ENCODE peak calls at places on chromosomes 16 and 17, in seven cellular contexts. M is heart left ventricle, P is A549, H is body of pancreas, L is transverse colon, V is GM12892, I is prostate gland. T is an unnamed sample.

GRCh38 chr16:19192865-19193264 is 24.8 kb downstream of the SYT17 start:
- DNase-seq in L (no peak), M (no peak), V (no peak), H (no peak), P (no peak), I (no peak), T (no peak)

GRCh38 chr16:89660146-89660545 is 2.5 kb downstream of the SPATA33 start:
- DNase-seq in P (no peak), L (no peak), M (no peak), I (no peak), V (no peak), H (no peak), T (no peak)

GRCh38 chr16:4327782-4328579 is 12.1 kb downstream of the GLIS2 start:
- DNase-seq in V (peak), P (no peak), L (peak), I (peak), H (peak), M (peak), T (no peak)

GRCh38 chr16:2468725-2469398 is 2.2 kb upstream of the NTN3 start:
- DNase-seq in I (no peak), H (no peak), M (no peak), P (peak), V (peak), L (no peak), T (peak)

GRCh38 chr17:78940708-78941107 is 15.5 kb upstream of the TIMP2 start:
- DNase-seq in V (no peak), I (no peak), L (no peak), M (no peak), H (no peak), P (no peak), T (no peak)

GRCh38 chr16:2596747-2597559 is 59.1 kb downstream of the PDPK1 start:
- DNase-seq in H (no peak), P (no peak), V (no peak), I (no peak), L (no peak), M (no peak), T (no peak)

GRCh38 chr17:30472238-30472890 is 4.8 kb upstream of the GOSR1 start:
- DNase-seq in I (peak), P (no peak), V (no peak), L (no peak), M (no peak), H (no peak), T (no peak)

GRCh38 chr17:65954148-65954449 is 237.8 kb downstream of the CEP112 start:
- DNase-seq in H (no peak), L (no peak), M (no peak), P (no peak), I (no peak), V (no peak), T (no peak)

GRCh38 chr16:3935921-3936320 is 55.4 kb upstream of the CREBBP start:
- DNase-seq in H (no peak), V (no peak), L (no peak), I (no peak), M (no peak), P (no peak), T (no peak)

GRCh38 chr17:35087731-35088646 is 24.5 kb upstream of the RFFL start:
- DNase-seq in M (peak), L (peak), V (no peak), H (peak), P (no peak), I (peak), T (peak)

GRCh38 chr17:73901661-73902415 is 257.6 kb upstream of the SDK2 start:
- DNase-seq in V (no peak), M (peak), L (peak), H (peak), I (peak), P (no peak), T (no peak)

GRCh38 chr16:49353650-49354049 is 20.0 kb upstream of the C16orf78 start:
- DNase-seq in I (no peak), L (no peak), V (no peak), P (no peak), M (no peak), H (no peak), T (no peak)

GRCh38 chr16:23564964-23565363 is 7.4 kb downstream of the UBFD1 start:
- DNase-seq in M (peak), L (no peak), V (no peak), I (peak), H (no peak), P (no peak), T (no peak)

GRCh38 chr17:30831257-30831656 is 509 bp upstream of the ATAD5 start:
- DNase-seq in L (no peak), V (no peak), P (peak), M (no peak), I (no peak), H (no peak), T (no peak)

GRCh38 chr17:30950669-30951399 is 20.0 kb upstream of the RNF135 start:
- DNase-seq in H (peak), M (peak), I (peak), L (peak), V (no peak), P (no peak), T (peak)

GRCh38 chr17:58382108-58382884 is 30.3 kb upstream of the SUPT4H1 start:
- DNase-seq in V (no peak), L (no peak), H (no peak), M (no peak), I (no peak), P (no peak), T (no peak)

GRCh38 chr17:27247071-27247957 is 46.6 kb upstream of the WSB1 start:
- DNase-seq in L (peak), M (peak), P (peak), V (no peak), I (peak), H (peak), T (no peak)

GRCh38 chr17:27246537-27246936 is 47.4 kb upstream of the WSB1 start:
- DNase-seq in I (no peak), M (no peak), L (no peak), V (no peak), H (no peak), P (no peak), T (no peak)

GRCh38 chr17:27244481-27245223 is 49.3 kb upstream of the WSB1 start:
- DNase-seq in L (peak), I (peak), P (no peak), H (peak), V (no peak), M (peak), T (peak)

GRCh38 chr17:27244019-27244418 is 49.9 kb upstream of the WSB1 start:
- DNase-seq in P (no peak), V (no peak), M (no peak), H (no peak), L (no peak), I (no peak), T (no peak)

DNA sequence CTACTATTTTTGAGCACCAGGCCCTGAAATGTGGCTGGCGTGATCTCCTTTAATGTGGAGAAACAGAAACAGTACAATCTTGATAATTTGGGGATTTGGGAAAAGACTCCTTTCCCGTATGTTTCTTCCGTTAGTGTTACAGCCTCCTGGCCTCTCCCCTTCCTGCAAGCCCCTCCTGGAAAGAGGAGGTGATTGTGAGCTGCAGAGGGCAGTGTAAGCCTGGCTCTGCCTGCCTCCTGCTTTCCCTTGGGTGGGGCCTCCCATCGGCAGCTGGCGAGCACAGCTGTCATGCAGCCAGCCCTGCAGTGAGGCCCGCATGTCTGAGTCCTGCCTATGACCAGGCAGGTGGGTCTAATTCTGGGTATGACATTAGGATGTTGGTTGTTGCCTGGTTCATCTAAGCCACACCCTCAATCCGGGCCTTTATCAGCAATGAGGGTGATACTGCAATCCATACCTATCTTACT is 48.7 kb upstream of the WSB1 start:
- DNase-seq in L (peak), M (peak), P (peak), I (peak), V (peak), H (peak), T (peak)
- TF ChIP-seq POLR2A in L (no peak), M (no peak), P (no peak), I (no peak), V (no peak), H (no peak), T (no peak)

DNA sequence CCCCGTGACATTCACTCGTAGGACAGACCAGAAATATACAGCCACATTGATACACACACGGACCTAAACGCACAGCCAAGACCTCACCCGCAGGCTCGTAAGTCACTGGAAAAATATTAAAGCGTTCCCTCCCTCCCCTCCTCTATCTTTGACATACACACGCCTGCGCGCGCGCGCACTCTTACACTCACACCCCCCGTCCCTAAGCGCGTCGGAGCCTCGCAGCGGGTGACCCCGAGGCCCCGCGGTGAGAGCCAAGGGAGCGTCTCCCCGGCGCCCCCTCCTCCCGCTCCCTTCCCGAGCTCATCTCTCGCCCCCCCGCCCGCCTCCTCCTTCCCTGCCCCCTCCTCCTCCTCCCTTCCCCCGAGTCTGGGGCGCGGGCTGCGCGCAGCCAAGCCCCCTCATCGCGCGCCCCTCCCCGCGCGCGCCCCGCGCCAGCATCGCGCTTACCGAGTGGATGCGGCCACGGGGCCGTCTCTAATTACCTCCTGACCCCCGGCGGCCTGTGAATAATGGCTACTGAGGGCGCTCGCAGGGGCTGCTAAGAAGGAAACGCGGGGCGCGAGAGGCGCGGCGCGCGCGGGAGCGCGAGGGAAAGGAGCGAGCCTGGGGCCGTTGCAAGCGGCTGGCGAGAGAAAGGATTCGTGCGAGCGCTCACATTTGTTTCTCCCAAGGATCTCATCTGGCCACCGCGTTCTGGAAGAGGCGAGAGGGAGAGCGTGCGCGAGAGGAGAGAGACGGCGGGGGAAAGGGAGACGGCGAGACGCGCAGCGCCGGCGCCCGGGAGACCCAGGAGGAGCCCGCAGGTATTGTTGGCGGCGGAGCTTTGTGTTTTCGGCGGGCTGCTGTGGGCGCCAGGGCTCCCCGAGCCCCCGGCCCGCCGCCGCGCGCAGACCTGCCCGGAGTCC is 42.4 kb downstream of the RAI1 start:
- DNase-seq in I (peak), M (no peak), V (peak), P (no peak), H (no peak), L (no peak), T (no peak)
- TF ChIP-seq POLR2A in I (peak), M (no peak), V (no peak), P (no peak), H (no peak), L (no peak), T (no peak)

DNA sequence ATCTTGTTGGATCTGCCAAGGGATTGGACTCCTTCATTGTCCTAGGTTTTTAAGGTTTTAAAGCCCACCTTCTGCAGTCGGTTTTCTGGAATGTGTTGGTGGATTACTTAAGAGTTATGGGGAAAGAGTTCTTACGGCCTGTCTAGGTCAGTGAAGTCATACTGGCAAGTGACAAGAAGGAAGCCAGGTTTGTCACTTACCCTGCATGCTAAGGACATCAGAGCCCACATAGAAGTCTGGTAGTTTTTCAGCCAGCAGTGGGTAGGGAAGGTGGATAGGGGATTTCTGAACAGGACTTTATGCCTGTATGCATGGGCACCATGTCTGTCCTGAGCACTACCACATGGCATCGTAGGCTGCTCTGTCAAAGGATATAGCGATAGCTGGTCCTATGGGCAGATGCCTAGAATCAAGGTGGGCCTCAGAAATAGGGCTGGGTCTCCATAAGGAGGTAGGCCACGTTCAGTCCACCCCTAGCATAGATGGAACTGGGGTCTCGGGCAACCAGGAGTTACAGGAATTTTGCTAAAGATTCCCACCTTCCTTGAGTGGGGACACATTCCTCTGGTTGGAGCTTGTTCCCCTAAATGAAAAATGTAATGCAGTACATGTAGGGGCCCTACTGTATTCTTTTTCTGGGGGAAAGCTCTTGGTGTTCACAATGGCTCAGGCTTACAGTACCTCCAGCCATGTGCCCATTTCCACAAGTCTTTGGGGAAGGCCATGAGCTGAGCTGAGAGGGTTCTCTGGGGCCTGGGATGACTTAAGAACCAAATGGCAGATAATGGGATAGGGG is 27.4 kb downstream of the TRPV2 start:
- DNase-seq in V (no peak), I (no peak), P (no peak), H (no peak), L (no peak), M (no peak), T (no peak)
- TF ChIP-seq POLR2A in V (no peak), I (no peak), P (no peak), H (no peak), L (no peak), M (no peak), T (no peak)

GRCh38 chr17:7579839-7580630 is 597 bp downstream of the CD68 start:
- DNase-seq in I (no peak), P (no peak), M (peak), H (no peak), V (no peak), L (no peak), T (no peak)

GRCh38 chr17:7582401-7583252 is 1.0 kb upstream of the MPDU1 start:
- DNase-seq in L (peak), I (no peak), H (peak), P (no peak), V (no peak), M (peak), T (no peak)

GRCh38 chr17:7586673-7587419 is 3.0 kb downstream of the SOX15 start:
- DNase-seq in P (peak), M (peak), L (peak), H (no peak), I (no peak), V (no peak), T (no peak)

GRCh38 chr17:7580631-7581554 is 1.5 kb downstream of the CD68 start:
- DNase-seq in L (no peak), M (peak), H (no peak), P (no peak), V (no peak), I (no peak), T (no peak)

GRCh38 chr17:7583253-7584109 is at the start of gene MPDU1:
- DNase-seq in V (peak), H (peak), I (peak), M (peak), P (peak), L (peak), T (no peak)
- TF ChIP-seq POLR2A in V (peak), H (peak), I (no peak), M (no peak), P (peak), L (peak), T (peak)

GRCh38 chr17:4551796-4552525 is 3.2 kb downstream of the MYBBP1A start:
- DNase-seq in L (no peak), I (no peak), M (peak), H (no peak), V (no peak), P (no peak), T (no peak)
- TF ChIP-seq POLR2A in L (no peak), I (no peak), M (no peak), H (no peak), V (no peak), P (no peak), T (no peak)

T was measured in H54.